ENCODE peak calls at places on chromosome 21, in seven cellular contexts. One of them, this sample, is unnamed.

GRCh38 chr21:29513535-29513934 is 214.8 kb downstream of the BACH1 start:
- DNase-seq in ovary: no peak
- DNase-seq in uterus: no peak
- DNase-seq in mesendoderm: no peak
- DNase-seq in cardiac muscle cell: no peak
- DNase-seq in breast epithelium: no peak
- DNase-seq in HCT116: no peak
- DNase-seq in this sample: no peak

GRCh38 chr21:17585875-17586450 is 26.7 kb downstream of the BTG3 start:
- DNase-seq in ovary: no peak
- DNase-seq in uterus: no peak
- DNase-seq in mesendoderm: peak; percentile 50
- DNase-seq in cardiac muscle cell: peak; percentile 74
- DNase-seq in breast epithelium: no peak
- DNase-seq in HCT116: peak; percentile 42
- DNase-seq in this sample: peak; percentile 27

GRCh38 chr21:41662161-41662560 is 104.7 kb downstream of the RIPK4 start:
- DNase-seq in ovary: no peak
- DNase-seq in uterus: no peak
- DNase-seq in mesendoderm: no peak
- DNase-seq in cardiac muscle cell: no peak
- DNase-seq in breast epithelium: no peak
- DNase-seq in HCT116: no peak
- DNase-seq in this sample: no peak

GRCh38 chr21:30434033-30434631 is 4.1 kb downstream of the KRTAP13-4 start:
- DNase-seq in ovary: no peak
- DNase-seq in uterus: no peak
- DNase-seq in mesendoderm: peak; percentile 83
- DNase-seq in cardiac muscle cell: peak; percentile 35
- DNase-seq in breast epithelium: no peak
- DNase-seq in HCT116: no peak
- DNase-seq in this sample: no peak

GRCh38 chr21:15586752-15587436 is 142.9 kb upstream of the USP25 start:
- DNase-seq in ovary: no peak
- DNase-seq in uterus: no peak
- DNase-seq in mesendoderm: no peak
- DNase-seq in cardiac muscle cell: no peak
- DNase-seq in breast epithelium: no peak
- DNase-seq in HCT116: no peak
- DNase-seq in this sample: no peak

GRCh38 chr21:41831453-41831831 is 47.7 kb downstream of the PRDM15 start:
- DNase-seq in ovary: no peak
- DNase-seq in uterus: no peak
- DNase-seq in mesendoderm: no peak
- DNase-seq in cardiac muscle cell: no peak
- DNase-seq in breast epithelium: no peak
- DNase-seq in HCT116: no peak
- DNase-seq in this sample: no peak

GRCh38 chr21:43930848-43931384 is 65.9 kb downstream of the AGPAT3 start:
- DNase-seq in ovary: no peak
- DNase-seq in uterus: no peak
- DNase-seq in mesendoderm: no peak
- DNase-seq in cardiac muscle cell: no peak
- DNase-seq in breast epithelium: no peak
- DNase-seq in HCT116: no peak
- DNase-seq in this sample: no peak

GRCh38 chr21:42997053-42997452 is 22.7 kb downstream of the PKNOX1 start:
- DNase-seq in ovary: peak; percentile 63
- DNase-seq in uterus: peak; percentile 78
- DNase-seq in mesendoderm: no peak
- DNase-seq in cardiac muscle cell: peak; percentile 96
- DNase-seq in breast epithelium: no peak
- DNase-seq in HCT116: no peak
- DNase-seq in this sample: peak; percentile 71

GRCh38 chr21:15009964-15010363 is 54.8 kb downstream of the NRIP1 start:
- DNase-seq in ovary: no peak
- DNase-seq in uterus: no peak
- DNase-seq in mesendoderm: no peak
- DNase-seq in cardiac muscle cell: peak; percentile 78
- DNase-seq in breast epithelium: no peak
- DNase-seq in HCT116: no peak
- DNase-seq in this sample: no peak

GRCh38 chr21:15826147-15826780 is 96.5 kb downstream of the USP25 start:
- DNase-seq in ovary: no peak
- DNase-seq in uterus: peak; percentile 19
- DNase-seq in mesendoderm: peak; percentile 87
- DNase-seq in cardiac muscle cell: peak; percentile 60
- DNase-seq in breast epithelium: no peak
- DNase-seq in HCT116: peak; percentile 51
- DNase-seq in this sample: no peak

GRCh38 chr21:19198801-19199200 is 795.2 kb upstream of the TMPRSS15 start:
- DNase-seq in ovary: no peak
- DNase-seq in uterus: no peak
- DNase-seq in mesendoderm: peak; percentile 78
- DNase-seq in cardiac muscle cell: no peak
- DNase-seq in breast epithelium: no peak
- DNase-seq in HCT116: no peak
- DNase-seq in this sample: no peak

GRCh38 chr21:44281801-44282200 is 3.9 kb upstream of the AIRE start:
- DNase-seq in ovary: no peak
- DNase-seq in uterus: no peak
- DNase-seq in mesendoderm: no peak
- DNase-seq in cardiac muscle cell: no peak
- DNase-seq in breast epithelium: no peak
- DNase-seq in HCT116: no peak
- DNase-seq in this sample: no peak

GRCh38 chr21:32367158-32367557 is 25.7 kb downstream of the URB1 start:
- DNase-seq in ovary: no peak
- DNase-seq in uterus: peak; percentile 53
- DNase-seq in mesendoderm: no peak
- DNase-seq in cardiac muscle cell: no peak
- DNase-seq in breast epithelium: no peak
- DNase-seq in HCT116: no peak
- DNase-seq in this sample: no peak
- H3K4me1 ChIP-seq in ovary: peaks cover 9% of the 10 kb centered on the region
- H3K4me1 ChIP-seq in uterus: peaks cover 12% of the 10 kb centered on the region
- H3K4me1 ChIP-seq in mesendoderm: no peaks in the 10 kb centered on the region
- H3K4me1 ChIP-seq in cardiac muscle cell: no peaks in the 10 kb centered on the region
- H3K4me1 ChIP-seq in breast epithelium: peaks cover 15% of the 10 kb centered on the region
- H3K4me1 ChIP-seq in HCT116: no peaks in the 10 kb centered on the region
- H3K4me1 ChIP-seq in this sample: peaks cover 15% of the 10 kb centered on the region

DNA sequence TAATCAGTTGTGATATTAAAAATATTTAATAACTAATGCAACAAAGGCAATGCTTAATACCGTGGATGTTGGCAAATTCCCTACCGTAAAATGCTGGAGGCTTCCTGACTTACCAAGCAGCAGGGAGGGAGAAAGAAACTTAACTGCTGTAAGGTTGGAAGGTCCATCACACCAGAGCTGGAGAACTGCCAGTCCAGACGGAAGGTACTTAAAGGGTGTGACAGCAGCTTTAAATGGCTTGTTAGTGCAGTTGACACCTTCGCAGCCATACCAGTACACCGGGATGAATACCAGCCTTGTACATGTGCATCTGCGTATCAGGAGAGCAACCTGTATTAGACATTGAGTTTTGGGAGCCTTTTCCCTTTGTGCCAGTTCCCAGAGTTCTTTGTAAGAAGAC is 269.5 kb upstream of the NCAM2 start:
- DNase-seq in ovary: no peak
- DNase-seq in uterus: no peak
- DNase-seq in mesendoderm: no peak
- DNase-seq in cardiac muscle cell: no peak
- DNase-seq in breast epithelium: no peak
- DNase-seq in HCT116: no peak
- DNase-seq in this sample: no peak
- H3K4me1 ChIP-seq in ovary: no peaks in the 10 kb centered on the region
- H3K4me1 ChIP-seq in uterus: no peaks in the 10 kb centered on the region
- H3K4me1 ChIP-seq in mesendoderm: no peaks in the 10 kb centered on the region
- H3K4me1 ChIP-seq in cardiac muscle cell: peaks cover 25% of the 10 kb centered on the region
- H3K4me1 ChIP-seq in breast epithelium: no peaks in the 10 kb centered on the region
- H3K4me1 ChIP-seq in HCT116: no peaks in the 10 kb centered on the region
- H3K4me1 ChIP-seq in this sample: no peaks in the 10 kb centered on the region

DNA sequence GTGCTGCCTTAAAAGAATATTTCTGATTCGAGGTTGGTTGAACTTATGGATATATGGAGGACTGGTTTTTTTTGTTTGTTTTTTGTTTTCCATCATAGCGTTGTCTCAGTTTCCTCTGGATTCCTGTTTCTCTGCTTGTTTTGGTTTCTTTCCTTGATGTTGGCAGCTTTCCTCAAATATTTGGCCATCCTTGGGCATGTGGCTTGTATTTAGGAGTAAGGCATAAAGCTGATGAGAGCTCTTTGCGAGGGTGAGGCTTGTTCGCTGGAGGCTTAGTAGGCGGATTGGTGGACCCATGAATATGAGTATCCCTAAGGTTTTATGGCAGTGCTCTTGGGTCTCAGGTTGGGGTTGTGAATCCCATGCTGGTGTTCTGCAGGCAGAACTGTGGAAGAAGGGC is 22.9 kb downstream of the DYRK1A start:
- DNase-seq in ovary: no peak
- DNase-seq in uterus: no peak
- DNase-seq in mesendoderm: no peak
- DNase-seq in cardiac muscle cell: no peak
- DNase-seq in breast epithelium: no peak
- DNase-seq in HCT116: no peak
- DNase-seq in this sample: no peak
- H3K4me1 ChIP-seq in ovary: peaks cover 32% of the 10 kb centered on the region
- H3K4me1 ChIP-seq in uterus: peaks cover 6% of the 10 kb centered on the region
- H3K4me1 ChIP-seq in mesendoderm: peaks cover 4% of the 10 kb centered on the region
- H3K4me1 ChIP-seq in cardiac muscle cell: peaks cover 11% of the 10 kb centered on the region
- H3K4me1 ChIP-seq in breast epithelium: no peaks in the 10 kb centered on the region
- H3K4me1 ChIP-seq in HCT116: no peaks in the 10 kb centered on the region
- H3K4me1 ChIP-seq in this sample: peaks cover 13% of the 10 kb centered on the region

GRCh38 chr21:45304161-45304830 is 16.6 kb upstream of the POFUT2 start:
- DNase-seq in ovary: peak; percentile 42
- DNase-seq in uterus: no peak
- DNase-seq in mesendoderm: no peak
- DNase-seq in cardiac muscle cell: no peak
- DNase-seq in breast epithelium: no peak
- DNase-seq in HCT116: no peak
- DNase-seq in this sample: no peak

GRCh38 chr21:45305831-45306230 is 18.1 kb upstream of the POFUT2 start:
- DNase-seq in ovary: peak; percentile 45
- DNase-seq in uterus: no peak
- DNase-seq in mesendoderm: no peak
- DNase-seq in cardiac muscle cell: peak; percentile 64
- DNase-seq in breast epithelium: no peak
- DNase-seq in HCT116: no peak
- DNase-seq in this sample: no peak

GRCh38 chr21:45306453-45306831 is 18.7 kb upstream of the POFUT2 start:
- DNase-seq in ovary: no peak
- DNase-seq in uterus: no peak
- DNase-seq in mesendoderm: no peak
- DNase-seq in cardiac muscle cell: no peak
- DNase-seq in breast epithelium: no peak
- DNase-seq in HCT116: no peak
- DNase-seq in this sample: no peak

GRCh38 chr21:45303751-45304150 is 16.1 kb upstream of the POFUT2 start:
- DNase-seq in ovary: no peak
- DNase-seq in uterus: no peak
- DNase-seq in mesendoderm: no peak
- DNase-seq in cardiac muscle cell: no peak
- DNase-seq in breast epithelium: no peak
- DNase-seq in HCT116: no peak
- DNase-seq in this sample: peak; percentile 14

GRCh38 chr21:45304945-45305344 is 17.2 kb upstream of the POFUT2 start:
- DNase-seq in ovary: peak; percentile 36
- DNase-seq in uterus: no peak
- DNase-seq in mesendoderm: no peak
- DNase-seq in cardiac muscle cell: no peak
- DNase-seq in breast epithelium: no peak
- DNase-seq in HCT116: no peak
- DNase-seq in this sample: no peak
- H3K4me1 ChIP-seq in ovary: peaks cover 37% of the 10 kb centered on the region
- H3K4me1 ChIP-seq in uterus: peaks cover 9% of the 10 kb centered on the region
- H3K4me1 ChIP-seq in mesendoderm: no peaks in the 10 kb centered on the region
- H3K4me1 ChIP-seq in cardiac muscle cell: peaks cover 2% of the 10 kb centered on the region
- H3K4me1 ChIP-seq in breast epithelium: peaks cover 5% of the 10 kb centered on the region
- H3K4me1 ChIP-seq in HCT116: no peaks in the 10 kb centered on the region
- H3K4me1 ChIP-seq in this sample: peaks cover 30% of the 10 kb centered on the region

GRCh38 chr21:38769253-38769780 is 36.4 kb upstream of the ETS2 start:
- DNase-seq in ovary: no peak
- DNase-seq in uterus: no peak
- DNase-seq in mesendoderm: no peak
- DNase-seq in cardiac muscle cell: peak; percentile 25
- DNase-seq in breast epithelium: no peak
- DNase-seq in HCT116: no peak
- DNase-seq in this sample: no peak
- H3K4me1 ChIP-seq in ovary: peaks cover 6% of the 10 kb centered on the region
- H3K4me1 ChIP-seq in uterus: peaks cover 5% of the 10 kb centered on the region
- H3K4me1 ChIP-seq in mesendoderm: no peaks in the 10 kb centered on the region
- H3K4me1 ChIP-seq in cardiac muscle cell: no peaks in the 10 kb centered on the region
- H3K4me1 ChIP-seq in breast epithelium: no peaks in the 10 kb centered on the region
- H3K4me1 ChIP-seq in HCT116: peaks cover 14% of the 10 kb centered on the region
- H3K4me1 ChIP-seq in this sample: no peaks in the 10 kb centered on the region